ENCODE peak calls at places on chromosomes 2 and 18, in five cellular contexts. J is IMR-90, H is SK-N-SH, W is MM.1S, C is neural progenitor cell. T is an unnamed sample.
A peak's percentile ranks its signal among the peaks of the same experiment; 100 is the strongest.

GRCh38 chr2:37377187-37377532 is 32.7 kb downstream of the QPCT start:
- DNase-seq in W (peak; percentile 94), H (no peak), J (peak; percentile 66), C (no peak), T (peak; percentile 66)

GRCh38 chr18:26685438-26686173 is 137.3 kb upstream of the KCTD1 start:
- DNase-seq in C (peak; percentile 46), J (no peak), W (no peak), H (peak; percentile 14), T (no peak)

GRCh38 chr2:66439291-66440010 is 4.5 kb downstream of the MEIS1 start:
- DNase-seq in H (peak; percentile 43), C (peak; percentile 66), J (no peak), W (no peak), T (no peak)

GRCh38 chr2:85551698-85552678 is 9.3 kb downstream of the GGCX start:
- DNase-seq in J (peak; percentile 74), H (peak; percentile 73), C (peak; percentile 81), W (peak; percentile 83), T (peak; percentile 83)

GRCh38 chr2:211928186-211928585 is 610.4 kb downstream of the ERBB4 start:
- DNase-seq in J (no peak), H (no peak), W (no peak), C (no peak), T (no peak)

GRCh38 chr2:241443486-241444223 is 64.7 kb downstream of the STK25 start:
- DNase-seq in W (peak; percentile 96), J (peak; percentile 57), H (peak; percentile 28), C (no peak), T (peak; percentile 90)

GRCh38 chr2:85516649-85517389 is 22.1 kb upstream of the MAT2A start:
- DNase-seq in J (peak; percentile 65), W (no peak), H (no peak), C (no peak), T (no peak)

GRCh38 chr2:240997856-240998705 is at the start of gene SNED1:
- DNase-seq in W (peak; percentile 26), H (peak; percentile 94), J (peak; percentile 66), C (peak; percentile 95), T (no peak)

GRCh38 chr2:50388324-50388723 is 643.6 kb downstream of the NRXN1 start:
- DNase-seq in H (no peak), C (no peak), W (no peak), J (no peak), T (no peak)

GRCh38 chr2:107511970-107512789 is 314.5 kb upstream of the RGPD4 start:
- DNase-seq in H (no peak), C (no peak), J (no peak), W (no peak), T (no peak)

GRCh38 chr2:155266579-155266978 is 568.1 kb downstream of the KCNJ3 start:
- DNase-seq in W (no peak), J (no peak), C (peak; percentile 52), H (no peak), T (peak; percentile 8)

GRCh38 chr18:38940863-38941531 is 1375.4 kb upstream of the CELF4 start:
- DNase-seq in H (no peak), J (peak; percentile 53), W (peak; percentile 97), C (no peak), T (peak; percentile 28)

GRCh38 chr2:127053731-127054603 is 53.0 kb downstream of the BIN1 start:
- DNase-seq in J (no peak), W (no peak), H (peak; percentile 52), C (no peak), T (no peak)

GRCh38 chr2:200993097-200993496 is 29.6 kb upstream of the ORC2 start:
- DNase-seq in J (peak; percentile 34), C (no peak), H (no peak), W (no peak), T (no peak)

GRCh38 chr2:180516204-180516603 is 464.2 kb upstream of the UBE2E3 start:
- DNase-seq in C (no peak), W (peak; percentile 58), H (no peak), J (no peak), T (no peak)

GRCh38 chr2:55986001-55986400 is 62.4 kb upstream of the EFEMP1 start:
- DNase-seq in H (no peak), J (no peak), W (no peak), C (no peak), T (no peak)

GRCh38 chr2:9380702-9381628 is 42.4 kb downstream of the ITGB1BP1 start:
- DNase-seq in W (no peak), J (peak; percentile 95), H (no peak), C (no peak), T (no peak)

GRCh38 chr2:121071058-121071504 is 213.9 kb downstream of the TFCP2L1 start:
- DNase-seq in W (no peak), J (peak; percentile 31), H (peak; percentile 90), C (peak; percentile 83), T (peak; percentile 51)

GRCh38 chr2:136770384-136770783 is 5.0 kb downstream of the THSD7B start:
- DNase-seq in C (no peak), H (no peak), J (no peak), W (no peak), T (no peak)

GRCh38 chr2:172280820-172281454 is 146.4 kb upstream of the ITGA6 start:
- DNase-seq in W (no peak), J (no peak), C (no peak), H (no peak), T (peak; percentile 4)

GRCh38 chr18:11175266-11175947 is 26.0 kb upstream of the PIEZO2 start:
- DNase-seq in J (peak; percentile 85), C (no peak), W (no peak), H (no peak), T (no peak)

GRCh38 chr2:661215-661635 is 16.0 kb downstream of the TMEM18 start:
- DNase-seq in C (no peak), W (no peak), J (no peak), H (no peak), T (no peak)

GRCh38 chr18:45565280-45565970 is 49.9 kb upstream of the SLC14A2 start:
- DNase-seq in C (no peak), J (no peak), H (no peak), W (no peak), T (no peak)

GRCh38 chr18:61732854-61733253 is 160.0 kb downstream of the RNF152 start:
- DNase-seq in H (no peak), W (no peak), J (no peak), C (no peak), T (no peak)

GRCh38 chr2:217527586-217528202 is 475.1 kb downstream of the TNS1 start:
- DNase-seq in J (peak; percentile 52), C (no peak), H (no peak), W (no peak), T (no peak)
- H4K20me1 ChIP-seq in J (no peaks in the 10 kb centered on the region), C (no peaks in the 10 kb centered on the region), H (no peaks in the 10 kb centered on the region), W (no peaks in the 10 kb centered on the region), T (no peaks in the 10 kb centered on the region)

DNA sequence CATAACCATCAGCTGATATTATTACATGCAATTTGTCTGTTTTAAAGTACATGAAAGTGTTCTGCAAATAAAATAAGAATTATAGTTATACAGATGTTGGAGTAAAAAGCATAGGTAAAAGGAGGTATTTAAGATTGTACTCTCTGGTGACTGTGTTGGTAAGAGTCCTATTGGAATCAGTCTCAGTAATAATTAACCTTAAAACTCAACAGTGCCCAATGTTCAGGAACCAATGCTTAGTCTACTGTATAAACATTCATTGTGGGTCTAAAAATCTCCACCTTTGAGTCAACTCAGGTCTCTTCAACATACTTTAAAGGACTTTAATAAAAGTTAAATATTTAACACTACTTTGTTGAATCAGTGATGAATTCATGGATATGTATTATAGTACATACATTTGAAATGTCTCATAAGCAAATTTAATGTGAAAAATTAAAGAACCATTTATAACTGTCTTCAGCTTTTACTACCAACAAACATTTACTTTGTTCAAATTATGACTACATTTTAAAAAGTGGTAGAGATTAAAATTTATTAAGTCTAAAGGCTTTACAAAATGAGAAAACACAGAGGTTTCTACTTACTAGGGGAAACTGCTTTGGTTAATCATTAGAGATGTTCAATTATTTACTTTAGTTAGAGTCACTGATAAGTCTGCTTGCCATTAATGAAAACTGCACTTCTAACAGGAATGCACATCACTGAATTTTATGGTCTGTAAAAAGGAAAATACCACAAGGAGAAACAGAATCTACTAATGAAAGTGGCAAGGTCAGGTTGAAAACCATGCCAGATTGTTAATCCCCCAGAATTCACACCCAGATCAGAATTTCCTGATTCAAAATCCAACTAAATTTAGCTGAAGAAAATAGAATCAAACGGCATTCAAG is 90.2 kb upstream of the GRB14 start:
- DNase-seq in C (no peak), W (no peak), H (no peak), J (no peak), T (no peak)
- H3K4me1 ChIP-seq in C (no peaks in the 10 kb centered on the region), W (no peaks in the 10 kb centered on the region), H (peaks cover 7% of the 10 kb centered on the region), J (no peaks in the 10 kb centered on the region), T (no peaks in the 10 kb centered on the region)

GRCh38 chr18:79942211-79942610 is 9.2 kb downstream of the SLC66A2 start:
- DNase-seq in W (no peak), H (no peak), C (no peak), J (no peak), T (no peak)
- H4K20me1 ChIP-seq in W (no peaks in the 10 kb centered on the region), H (peaks cover 13% of the 10 kb centered on the region), C (peaks cover 36% of the 10 kb centered on the region), J (peaks cover 72% of the 10 kb centered on the region), T (no peaks in the 10 kb centered on the region)

GRCh38 chr2:64944484-64944883 is 44.7 kb upstream of the SLC1A4 start:
- DNase-seq in W (no peak), H (no peak), J (no peak), C (no peak), T (no peak)
- H3K4me1 ChIP-seq in W (peaks cover 49% of the 10 kb centered on the region), H (no peaks in the 10 kb centered on the region), J (peaks cover 7% of the 10 kb centered on the region), C (no peaks in the 10 kb centered on the region), T (peaks cover 59% of the 10 kb centered on the region)

GRCh38 chr18:58235001-58235436 is 191.0 kb downstream of the NEDD4L start:
- DNase-seq in J (no peak), H (no peak), W (no peak), C (no peak), T (no peak)

GRCh38 chr18:58232674-58233073 is 188.6 kb downstream of the NEDD4L start:
- DNase-seq in H (no peak), C (no peak), J (no peak), W (no peak), T (no peak)

GRCh38 chr18:58231930-58232329 is 187.9 kb downstream of the NEDD4L start:
- DNase-seq in C (no peak), J (no peak), H (no peak), W (no peak), T (no peak)

GRCh38 chr18:58230438-58231179 is 186.6 kb downstream of the NEDD4L start:
- DNase-seq in C (no peak), J (peak; percentile 43), H (no peak), W (no peak), T (no peak)

DNA sequence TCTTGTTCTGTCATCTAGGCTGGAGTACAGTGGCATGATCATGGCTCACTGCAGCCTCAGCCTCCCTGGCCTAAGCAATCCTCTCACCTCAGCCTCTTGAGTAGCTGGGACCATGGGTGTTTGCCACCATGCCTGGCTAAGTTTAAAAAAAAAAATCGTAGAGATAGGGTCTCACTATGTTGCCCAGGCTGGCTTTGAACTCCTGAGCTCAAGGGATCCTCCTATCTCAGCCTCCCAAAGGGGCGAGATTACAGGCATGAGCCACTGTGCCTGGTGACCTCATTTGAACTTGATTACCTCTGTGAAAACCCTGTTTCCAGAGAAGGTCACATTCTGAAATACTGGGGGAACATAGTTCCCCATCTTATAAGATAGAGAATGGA is 190.3 kb downstream of the NEDD4L start:
- DNase-seq in J (no peak), W (no peak), C (no peak), H (no peak), T (no peak)
- H4K20me1 ChIP-seq in J (no peaks in the 10 kb centered on the region), W (no peaks in the 10 kb centered on the region), C (peaks cover 10% of the 10 kb centered on the region), H (no peaks in the 10 kb centered on the region), T (no peaks in the 10 kb centered on the region)

GRCh38 chr2:47890711-47891368 is 15.5 kb downstream of the FBXO11 start:
- DNase-seq in J (no peak), H (no peak), C (no peak), W (no peak), T (no peak)
- H3K4me1 ChIP-seq in J (peaks cover 6% of the 10 kb centered on the region), H (peaks cover 7% of the 10 kb centered on the region), C (no peaks in the 10 kb centered on the region), W (no peaks in the 10 kb centered on the region), T (peaks cover 51% of the 10 kb centered on the region)